ENCODE peak calls at places on chromosomes 4 and X, in seven cellular contexts. S is uterus, I is PC-3, W is NCI-H2081, D is putamen, Y is activated T-cell treated with anti-CD3 and anti-CD28 coated beads for 1 hour, X is MV-4-11. E is an unnamed sample.

GRCh38 chr4:1172971-1173757 is 781 bp upstream of the SPON2 start:
- DNase-seq in S (peak; percentile 76), I (no peak), X (no peak), Y (no peak), D (no peak), W (no peak), E (no peak)

GRCh38 chr4:138749303-138749702 is 266.3 kb upstream of the NOCT start:
- DNase-seq in Y (no peak), S (no peak), X (no peak), D (no peak), W (no peak), I (no peak), E (no peak)

GRCh38 chr4:170047774-170048354 is 21.7 kb upstream of the MFAP3L start:
- DNase-seq in D (peak; percentile 75), S (peak; percentile 25), Y (peak; percentile 42), I (peak; percentile 65), W (peak; percentile 54), X (peak; percentile 52), E (peak; percentile 54)

GRCh38 chrX:77900688-77901087 is 1.4 kb downstream of the COX7B start:
- DNase-seq in X (peak; percentile 11), Y (no peak), D (no peak), S (no peak), I (no peak), W (no peak), E (no peak)

GRCh38 chr4:72690782-72691181 is 121.8 kb upstream of the ADAMTS3 start:
- DNase-seq in I (no peak), D (no peak), S (no peak), X (no peak), Y (no peak), W (no peak), E (no peak)

GRCh38 chr4:26131711-26132110 is 189.1 kb upstream of the RBPJ start:
- DNase-seq in Y (no peak), D (no peak), X (peak; percentile 67), I (no peak), W (no peak), S (no peak), E (no peak)

GRCh38 chr4:139815646-139816601 is 150.3 kb downstream of the MGST2 start:
- DNase-seq in I (peak; percentile 56), Y (no peak), D (no peak), S (peak; percentile 73), W (no peak), X (peak; percentile 91), E (no peak)

GRCh38 chr4:40059362-40059761 is 2.7 kb downstream of the N4BP2 start:
- DNase-seq in W (no peak), Y (no peak), D (no peak), I (no peak), X (no peak), S (no peak), E (no peak)

GRCh38 chr4:153655928-153656327 is 28.2 kb upstream of the TLR2 start:
- DNase-seq in X (peak; percentile 97), D (no peak), S (no peak), W (no peak), I (no peak), Y (no peak), E (no peak)

GRCh38 chrX:24364326-24364725 is 3.9 kb downstream of the SUPT20HL1 start:
- DNase-seq in W (no peak), Y (no peak), D (no peak), X (no peak), S (no peak), I (no peak), E (no peak)

GRCh38 chr4:180160195-180160985 is 2082.8 kb upstream of the TENM3 start:
- DNase-seq in Y (no peak), W (no peak), D (peak; percentile 27), I (no peak), S (no peak), X (no peak), E (no peak)

GRCh38 chr4:138650917-138651564 is 364.5 kb upstream of the NOCT start:
- DNase-seq in Y (no peak), S (peak; percentile 29), I (peak; percentile 25), W (no peak), D (no peak), X (peak; percentile 94), E (no peak)

GRCh38 chrX:43716696-43717095 is 60.6 kb downstream of the MAOA start:
- DNase-seq in Y (no peak), D (no peak), I (peak; percentile 52), S (no peak), W (no peak), X (no peak), E (no peak)